ENCODE peak calls at places on chromosome X, in ten cellular contexts. W, O, J, X, G, S, A, I, V and N are unnamed samples.

GRCh38 chrX:1465261-1466231 is 12.8 kb upstream of the ASMTL start:
- DNase-seq in W (peak; percentile 7), O (no peak), J (no peak), X (no peak), G (peak; percentile 7), S (no peak), A (peak; percentile 32), I (no peak), V (no peak), N (peak; percentile 62)

GRCh38 chrX:11105080-11105479 is 6.1 kb upstream of the HCCS start:
- DNase-seq in W (no peak), O (no peak), J (no peak), X (no peak), G (no peak), S (no peak), A (no peak), I (no peak), V (no peak), N (no peak)

GRCh38 chrX:13717697-13718483 is 16.5 kb downstream of the TRAPPC2 start:
- DNase-seq in W (peak; percentile 73), O (no peak), J (peak; percentile 7), X (no peak), G (no peak), S (no peak), A (no peak), I (no peak), V (no peak), N (no peak)

GRCh38 chrX:108332281-108332680 is 105.9 kb downstream of the COL4A6 start:
- DNase-seq in W (no peak), O (no peak), J (no peak), X (no peak), G (no peak), S (no peak), A (no peak), I (no peak), V (no peak), N (no peak)

GRCh38 chrX:46208225-46208854 is 336.9 kb downstream of the ZNF674 start:
- DNase-seq in W (peak; percentile 48), O (no peak), J (no peak), X (no peak), G (no peak), S (no peak), A (no peak), I (no peak), V (no peak), N (no peak)

GRCh38 chrX:9566150-9566621 is 101.3 kb downstream of the TBL1X start:
- DNase-seq in W (peak; percentile 83), O (peak; percentile 5), J (peak; percentile 54), X (no peak), G (no peak), S (no peak), A (peak; percentile 66), I (no peak), V (peak; percentile 32), N (no peak)

GRCh38 chrX:135287266-135287823 is 21.9 kb upstream of the ETDC start:
- DNase-seq in W (no peak), O (no peak), J (no peak), X (no peak), G (no peak), S (no peak), A (no peak), I (no peak), V (no peak), N (no peak)

GRCh38 chrX:22616867-22617266 is 344.2 kb downstream of the CBLL2 start:
- DNase-seq in W (no peak), O (no peak), J (no peak), X (no peak), G (no peak), S (no peak), A (no peak), I (no peak), V (no peak), N (no peak)

GRCh38 chrX:55450259-55450658 is 1.7 kb upstream of the MAGEH1 start:
- DNase-seq in W (peak; percentile 2), O (no peak), J (no peak), X (no peak), G (no peak), S (no peak), A (no peak), I (no peak), V (no peak), N (no peak)

GRCh38 chrX:108304210-108304609 is 134.0 kb downstream of the COL4A6 start:
- DNase-seq in W (no peak), O (no peak), J (no peak), X (no peak), G (no peak), S (no peak), A (no peak), I (no peak), V (no peak), N (no peak)

GRCh38 chrX:85244411-85245210 is 820 bp downstream of the ZNF711 start:
- DNase-seq in W (peak; percentile 45), O (no peak), J (no peak), X (no peak), G (peak; percentile 14), S (peak; percentile 31), A (no peak), I (no peak), V (no peak), N (no peak)

GRCh38 chrX:14027511-14028019 is 2.1 kb downstream of the GEMIN8 start:
- DNase-seq in W (peak; percentile 31), O (no peak), J (no peak), X (no peak), G (no peak), S (no peak), A (no peak), I (no peak), V (no peak), N (no peak)

GRCh38 chrX:23864719-23865349 is 42.9 kb downstream of the APOO start:
- DNase-seq in W (no peak), O (no peak), J (no peak), X (no peak), G (no peak), S (no peak), A (no peak), I (no peak), V (no peak), N (no peak)

GRCh38 chrX:153761863-153762262 is 2.2 kb upstream of the PLXNB3 start:
- DNase-seq in W (no peak), O (no peak), J (no peak), X (no peak), G (no peak), S (no peak), A (no peak), I (no peak), V (no peak), N (no peak)

GRCh38 chrX:97306771-97307470 is 423.2 kb downstream of the RPA4 start:
- DNase-seq in W (no peak), O (no peak), J (no peak), X (no peak), G (no peak), S (no peak), A (no peak), I (no peak), V (no peak), N (no peak)

GRCh38 chrX:129961180-129962083 is 21.0 kb upstream of the BCORL1 start:
- DNase-seq in W (no peak), O (no peak), J (no peak), X (no peak), G (peak; percentile 27), S (peak; percentile 50), A (no peak), I (peak; percentile 51), V (no peak), N (no peak)